ENCODE peak calls at places on chromosomes 1 and 21, in five cellular contexts. K, A, P, F and B are unnamed samples.

GRCh38 chr1:201708085-201708512 is 120.9 kb upstream of the IPO9 start:
- DNase-seq in K (no peak), A (no peak), P (no peak), F (peak), B (no peak)

GRCh38 chr1:20429296-20429695 is 56.7 kb downstream of the CAMK2N1 start:
- DNase-seq in K (no peak), A (no peak), P (no peak), F (peak), B (no peak)

GRCh38 chr1:219555031-219555667 is 57.8 kb downstream of the ZC3H11B start:
- DNase-seq in K (no peak), A (peak), P (no peak), F (peak), B (no peak)

GRCh38 chr1:181341026-181341632 is 142.2 kb upstream of the CACNA1E start:
- DNase-seq in K (no peak), A (no peak), P (no peak), F (no peak), B (no peak)

GRCh38 chr1:235835226-235835625 is 31.5 kb downstream of the LYST start:
- DNase-seq in K (no peak), A (no peak), P (no peak), F (peak), B (no peak)

GRCh38 chr1:4755301-4756183 is 101.1 kb downstream of the AJAP1 start:
- DNase-seq in K (no peak), A (no peak), P (no peak), F (peak), B (no peak)

GRCh38 chr1:192518700-192519099 is 56.9 kb upstream of the RGS1 start:
- DNase-seq in K (no peak), A (no peak), P (no peak), F (peak), B (no peak)

GRCh38 chr1:83626603-83627002 is 372.3 kb downstream of the TTLL7 start:
- DNase-seq in K (no peak), A (peak), P (peak), F (no peak), B (peak)

GRCh38 chr1:82225407-82226197 is 424.9 kb downstream of the ADGRL2 start:
- DNase-seq in K (no peak), A (peak), P (no peak), F (peak), B (no peak)

DNA sequence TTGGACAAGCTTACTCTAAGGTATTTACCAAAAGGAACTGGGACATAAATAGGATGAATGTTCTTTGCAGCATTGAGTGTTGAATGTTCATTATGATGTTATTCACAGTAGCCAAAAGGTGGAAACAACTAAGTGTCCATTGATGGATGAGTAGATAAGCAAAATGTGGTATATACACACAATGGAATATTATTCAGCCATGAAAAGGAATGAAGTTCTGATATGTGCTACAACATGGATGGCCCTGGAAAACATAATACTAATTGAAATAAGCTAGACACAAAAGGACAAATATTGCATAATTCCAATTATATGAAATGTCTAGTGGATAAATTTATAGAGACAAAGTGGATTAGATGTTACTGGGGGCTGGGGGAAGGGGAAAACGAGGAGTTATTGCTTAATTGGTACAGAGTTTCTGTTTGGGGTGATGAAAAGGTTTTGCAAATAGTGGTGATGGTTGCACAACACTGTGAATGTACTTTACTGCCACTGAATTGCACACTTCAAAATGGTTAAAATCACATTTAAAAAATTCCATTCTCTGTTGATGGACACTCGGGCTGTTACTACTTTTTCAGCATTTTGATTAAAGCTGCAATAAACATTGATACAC is 2.9 kb downstream of the MTARC1 start:
- DNase-seq in K (no peak), A (no peak), P (no peak), F (peak), B (no peak)
- H3K4me3 ChIP-seq in K (no peak), A (no peak), P (no peak), F (no peak), B (no peak)

DNA sequence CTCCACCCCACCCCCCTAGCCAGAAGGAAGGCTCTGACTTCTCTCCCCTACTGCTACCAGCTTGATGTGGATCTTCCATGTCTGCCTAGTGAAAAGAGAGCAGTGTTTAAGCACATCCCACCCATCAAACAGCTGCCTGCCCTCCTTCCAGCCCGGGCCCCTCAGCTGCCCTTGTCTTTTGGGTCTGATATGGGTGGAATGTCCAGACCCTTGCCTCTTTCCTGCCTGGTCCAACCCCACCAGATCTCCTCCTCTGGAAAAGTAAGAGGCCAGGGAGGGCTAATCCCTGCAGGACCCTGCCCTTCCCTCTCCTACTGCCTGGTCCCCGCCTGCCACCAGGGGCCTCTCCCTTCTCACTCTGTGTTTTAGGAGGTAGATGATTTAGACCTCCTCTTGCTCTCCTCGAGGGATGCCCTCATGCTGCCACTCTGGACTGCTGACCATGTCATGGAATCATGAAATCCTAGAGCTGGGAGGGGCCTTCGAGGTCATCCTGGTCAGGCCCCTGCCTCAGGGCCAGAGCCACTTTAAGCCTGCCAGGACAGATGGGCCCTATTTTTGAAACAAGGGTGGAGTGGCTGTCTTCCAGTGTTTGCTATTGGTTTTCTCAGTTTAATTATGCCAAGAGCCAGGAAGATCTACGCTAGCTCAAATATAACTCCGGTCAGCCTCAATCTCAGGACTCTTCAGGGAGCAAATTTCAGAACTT is 15.8 kb upstream of the HSPG2 start:
- DNase-seq in K (peak), A (no peak), P (no peak), F (no peak), B (no peak)
- TF ChIP-seq CTCF in K (no peak), A (no peak), P (no peak), F (no peak), B (no peak)

DNA sequence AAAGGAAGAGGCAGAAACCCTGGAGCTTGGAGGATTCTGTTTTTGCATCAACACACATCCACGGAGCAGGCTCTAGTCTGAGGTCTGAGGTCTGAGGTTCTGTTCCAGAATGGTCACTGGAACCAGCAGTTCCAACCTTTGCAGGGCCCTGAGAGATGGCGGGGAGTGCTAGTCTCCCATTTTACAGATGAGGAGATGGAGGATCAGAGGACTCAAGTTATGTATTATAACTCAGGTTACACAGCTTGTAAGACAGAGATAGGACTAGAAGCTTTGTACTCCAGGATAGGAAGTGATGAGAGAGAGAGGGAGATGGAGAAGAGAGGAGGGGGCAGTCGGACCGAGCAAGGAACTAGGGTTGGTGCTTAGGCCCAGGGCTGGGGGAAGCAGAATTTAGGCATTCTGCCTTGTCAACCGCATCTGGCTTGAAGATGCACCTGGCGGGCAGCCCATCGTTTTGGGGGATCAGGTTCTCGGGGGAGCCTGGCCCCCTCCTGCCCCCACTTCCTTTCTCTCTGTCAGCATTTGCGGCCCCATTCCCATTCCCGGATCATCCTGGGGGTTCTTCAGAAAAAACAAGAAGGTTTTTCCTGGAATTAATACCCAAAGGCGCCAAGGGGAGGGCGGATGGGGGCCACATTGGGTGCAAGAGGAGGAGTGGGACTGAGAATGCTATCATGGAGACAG is 5.6 kb downstream of the PEAR1 start:
- DNase-seq in K (no peak), A (no peak), P (no peak), F (no peak), B (no peak)
- H3K4me3 ChIP-seq in K (no peak), A (no peak), P (no peak), F (no peak), B (no peak)

GRCh38 chr21:32364801-32365200 is 28.0 kb downstream of the URB1 start:
- DNase-seq in K (no peak), A (no peak), P (no peak), F (no peak), B (no peak)
- TF ChIP-seq CTCF in K (no peak), A (no peak), P (no peak), F (no peak), B (no peak)

GRCh38 chr1:243420369-243420768 is 164.5 kb downstream of the SDCCAG8 start:
- DNase-seq in K (no peak), A (no peak), P (no peak), F (no peak), B (no peak)

GRCh38 chr1:243416510-243416909 is 160.7 kb downstream of the SDCCAG8 start:
- DNase-seq in K (no peak), A (no peak), P (no peak), F (no peak), B (no peak)

GRCh38 chr1:243420968-243421675 is 165.3 kb downstream of the SDCCAG8 start:
- DNase-seq in K (no peak), A (no peak), P (no peak), F (no peak), B (no peak)

GRCh38 chr1:243422362-243422761 is 166.5 kb downstream of the SDCCAG8 start:
- DNase-seq in K (no peak), A (no peak), P (no peak), F (no peak), B (no peak)

GRCh38 chr1:243421784-243422183 is 165.9 kb downstream of the SDCCAG8 start:
- DNase-seq in K (peak), A (peak), P (no peak), F (peak), B (peak)
- H3K4me3 ChIP-seq in K (no peak), A (no peak), P (no peak), F (no peak), B (no peak)

GRCh38 chr21:37563641-37564340 is 197.2 kb downstream of the DYRK1A start:
- DNase-seq in K (peak), A (peak), P (peak), F (peak), B (peak)
- TF ChIP-seq CTCF in K (no peak), A (peak), P (peak), F (peak), B (peak)